ENCODE peak calls at places on chromosomes 1 and 21, in four cellular contexts. J, L, K and B are unnamed samples.

GRCh38 chr1:212302745-212303383 is 17.7 kb downstream of the PPP2R5A start:
- DNase-seq in J (no peak), L (no peak), K (no peak), B (no peak)

GRCh38 chr21:26732442-26733221 is 112.6 kb downstream of the ADAMTS1 start:
- DNase-seq in J (no peak), L (peak), K (no peak), B (peak)

GRCh38 chr1:81512242-81512641 is 288.5 kb upstream of the ADGRL2 start:
- DNase-seq in J (no peak), L (no peak), K (no peak), B (no peak)

GRCh38 chr1:64906447-64906846 is 59.9 kb downstream of the JAK1 start:
- DNase-seq in J (no peak), L (no peak), K (no peak), B (no peak)

GRCh38 chr1:12615916-12616708 is 1.9 kb downstream of the DHRS3 start:
- DNase-seq in J (peak), L (peak), K (no peak), B (no peak)

GRCh38 chr1:68918563-68918962 is 421.7 kb upstream of the DEPDC1 start:
- DNase-seq in J (no peak), L (no peak), K (no peak), B (no peak)

GRCh38 chr21:14911351-14911750 is 153.4 kb downstream of the NRIP1 start:
- DNase-seq in J (no peak), L (no peak), K (no peak), B (no peak)

GRCh38 chr1:192969091-192969490 is 90.1 kb downstream of the UCHL5 start:
- DNase-seq in J (no peak), L (no peak), K (no peak), B (no peak)

GRCh38 chr1:230568008-230568407 is 74.3 kb upstream of the COG2 start:
- DNase-seq in J (no peak), L (peak), K (no peak), B (no peak)

GRCh38 chr1:6795661-6796060 is 10.4 kb downstream of the CAMTA1 start:
- DNase-seq in J (no peak), L (no peak), K (no peak), B (no peak)

GRCh38 chr21:38525454-38525853 is 27.2 kb upstream of the ERG start:
- DNase-seq in J (no peak), L (no peak), K (no peak), B (no peak)

GRCh38 chr1:167082511-167083027 is 7.6 kb downstream of the GPA33 start:
- DNase-seq in J (no peak), L (peak), K (no peak), B (no peak)

GRCh38 chr1:223726380-223727001 is 14.2 kb downstream of the CAPN2 start:
- DNase-seq in J (no peak), L (no peak), K (peak), B (peak)

GRCh38 chr1:205451759-205452164 is 4.1 kb downstream of the BLACAT1 start:
- DNase-seq in J (no peak), L (peak), K (no peak), B (no peak)

GRCh38 chr1:17538428-17539130 is 919 bp upstream of the ARHGEF10L start:
- DNase-seq in J (no peak), L (peak), K (no peak), B (no peak)

GRCh38 chr1:20476260-20477038 is 9.6 kb downstream of the CAMK2N1 start:
- DNase-seq in J (peak), L (peak), K (no peak), B (peak)

GRCh38 chr1:43705982-43706597 is 1.2 kb upstream of the ST3GAL3 start:
- DNase-seq in J (no peak), L (no peak), K (no peak), B (no peak)

GRCh38 chr21:38165466-38166213 is 91.2 kb upstream of the KCNJ15 start:
- DNase-seq in J (no peak), L (no peak), K (no peak), B (no peak)

GRCh38 chr1:52554756-52555155 is 1.9 kb upstream of the TUT4 start:
- DNase-seq in J (no peak), L (no peak), K (no peak), B (no peak)

GRCh38 chr1:29649375-29650040 is 413.2 kb downstream of the PTPRU start:
- DNase-seq in J (no peak), L (peak), K (no peak), B (no peak)

GRCh38 chr21:45856422-45856821 is 125.1 kb upstream of the COL6A1 start:
- DNase-seq in J (no peak), L (no peak), K (no peak), B (no peak)

GRCh38 chr21:43905726-43906455 is 40.9 kb downstream of the AGPAT3 start:
- DNase-seq in J (no peak), L (no peak), K (no peak), B (no peak)

GRCh38 chr21:44740721-44741120 is 29.3 kb upstream of the TSPEAR start:
- DNase-seq in J (no peak), L (peak), K (no peak), B (no peak)

GRCh38 chr1:175355414-175355813 is 162.8 kb upstream of the KIAA0040 start:
- DNase-seq in J (no peak), L (no peak), K (no peak), B (no peak)

GRCh38 chr1:230796626-230797025 is 49.4 kb downstream of the CAPN9 start:
- DNase-seq in J (no peak), L (no peak), K (no peak), B (no peak)

GRCh38 chr1:236058141-236058626 is 6.7 kb downstream of the NID1 start:
- DNase-seq in J (no peak), L (no peak), K (no peak), B (no peak)

GRCh38 chr1:220991959-220992704 is 112.9 kb downstream of the HLX start:
- DNase-seq in J (no peak), L (peak), K (no peak), B (no peak)

GRCh38 chr1:12052008-12052573 is 11.0 kb upstream of the TNFRSF8 start:
- DNase-seq in J (no peak), L (no peak), K (peak), B (no peak)

GRCh38 chr1:97457446-97458089 is 463.3 kb downstream of the DPYD start:
- DNase-seq in J (no peak), L (no peak), K (no peak), B (no peak)

GRCh38 chr21:45820171-45821091 is 161.1 kb upstream of the COL6A1 start:
- DNase-seq in J (peak), L (peak), K (peak), B (peak)

GRCh38 chr1:41455479-41456271 is 28.8 kb downstream of the EDN2 start:
- DNase-seq in J (no peak), L (no peak), K (no peak), B (peak)

GRCh38 chr1:205024679-205025078 is 18.3 kb upstream of the CNTN2 start:
- DNase-seq in J (no peak), L (no peak), K (no peak), B (no peak)

GRCh38 chr1:118366296-118366695 is 181.3 kb upstream of the SPAG17 start:
- DNase-seq in J (no peak), L (no peak), K (no peak), B (no peak)

GRCh38 chr1:41481109-41481775 is 3.2 kb downstream of the EDN2 start:
- DNase-seq in J (no peak), L (no peak), K (no peak), B (no peak)

GRCh38 chr1:110148961-110149360 is 1.3 kb upstream of the SLC6A17 start:
- DNase-seq in J (no peak), L (no peak), K (no peak), B (no peak)

GRCh38 chr1:39973503-39974135 is 18.7 kb downstream of the MFSD2A start:
- DNase-seq in J (peak), L (peak), K (no peak), B (peak)

GRCh38 chr21:24375201-24375600 is 1232.1 kb downstream of the MRPL39 start:
- DNase-seq in J (no peak), L (peak), K (no peak), B (no peak)

GRCh38 chr21:36065497-36066036 is 4.3 kb upstream of the CBR1 start:
- DNase-seq in J (no peak), L (no peak), K (no peak), B (no peak)

GRCh38 chr1:201552941-201553341 is 14.0 kb downstream of the NAV1 start:
- DNase-seq in J (no peak), L (peak), K (no peak), B (no peak)

GRCh38 chr1:218931331-218931730 is 242.3 kb upstream of the LYPLAL1 start:
- DNase-seq in J (no peak), L (no peak), K (no peak), B (no peak)

GRCh38 chr1:218930879-218931278 is 242.8 kb upstream of the LYPLAL1 start:
- DNase-seq in J (no peak), L (no peak), K (no peak), B (no peak)

GRCh38 chr1:218930000-218930399 is 243.7 kb upstream of the LYPLAL1 start:
- DNase-seq in J (no peak), L (no peak), K (no peak), B (no peak)

GRCh38 chr1:218930472-218930871 is 243.2 kb upstream of the LYPLAL1 start:
- DNase-seq in J (no peak), L (no peak), K (no peak), B (no peak)

DNA sequence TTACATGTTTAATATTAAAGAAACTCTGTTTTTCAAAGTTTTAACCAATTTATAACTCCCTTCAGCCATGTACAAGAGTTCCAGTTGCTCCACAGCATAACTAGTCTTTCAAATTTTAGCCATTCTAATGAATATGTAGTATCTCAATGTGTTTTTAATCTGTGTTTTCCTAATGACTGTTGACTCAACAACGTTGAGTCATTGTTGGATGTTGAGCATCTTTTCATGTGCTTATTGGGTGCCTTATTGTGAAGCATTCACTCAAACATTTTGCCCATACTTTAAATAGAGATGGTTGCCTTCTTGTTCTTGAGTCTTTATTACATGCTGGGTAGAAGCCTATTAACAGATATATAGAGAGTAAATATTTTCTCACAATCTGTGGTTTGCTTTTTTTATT is 240.2 kb upstream of the LYPLAL1 start:
- DNase-seq in J (no peak), L (no peak), K (no peak), B (no peak)
- H3K4me3 ChIP-seq in J (no peak), L (no peak), K (no peak), B (no peak)

GRCh38 chr1:150186789-150187559 is 37.3 kb downstream of the PLEKHO1 start:
- DNase-seq in J (no peak), L (no peak), K (no peak), B (no peak)
- H3K4me3 ChIP-seq in J (no peak), L (no peak), K (no peak), B (peak)

GRCh38 chr1:61084560-61084991 is 2.2 kb downstream of the NFIA start:
- DNase-seq in J (no peak), L (no peak), K (no peak), B (no peak)

GRCh38 chr1:61087574-61087973 is 5.2 kb downstream of the NFIA start:
- DNase-seq in J (no peak), L (no peak), K (no peak), B (no peak)

GRCh38 chr1:61088163-61088840 is 5.9 kb downstream of the NFIA start:
- DNase-seq in J (no peak), L (no peak), K (no peak), B (no peak)

GRCh38 chr1:61085191-61086086 is 3.1 kb downstream of the NFIA start:
- DNase-seq in J (no peak), L (no peak), K (no peak), B (no peak)

GRCh38 chr1:61086245-61086644 is 3.9 kb downstream of the NFIA start:
- DNase-seq in J (no peak), L (no peak), K (no peak), B (no peak)
- H3K4me3 ChIP-seq in J (no peak), L (no peak), K (no peak), B (no peak)

GRCh38 chr1:94235189-94236020 is 2.0 kb downstream of the ARHGAP29 start:
- DNase-seq in J (no peak), L (no peak), K (no peak), B (no peak)
- H3K4me3 ChIP-seq in J (peak), L (no peak), K (peak), B (peak)

DNA sequence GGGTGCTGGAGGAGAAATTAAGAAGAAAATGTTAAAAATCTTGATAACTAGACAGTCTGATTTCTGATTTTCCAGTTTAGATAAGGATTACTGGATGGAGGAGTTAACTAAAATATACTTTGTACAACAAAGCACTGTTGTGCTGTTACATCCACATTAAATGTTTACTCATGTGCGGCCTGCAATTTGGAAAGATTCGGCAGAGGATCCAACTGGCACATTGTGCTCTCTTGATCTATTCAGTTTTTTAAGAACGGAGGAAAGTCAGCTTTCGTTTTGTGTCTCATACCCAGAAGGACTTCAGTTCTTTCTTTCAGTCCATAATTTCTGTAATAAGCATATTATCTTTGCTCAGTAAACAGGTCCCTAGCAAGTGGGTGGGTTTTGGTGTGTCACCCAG is 52.5 kb downstream of the UCK2 start:
- DNase-seq in J (no peak), L (no peak), K (no peak), B (no peak)
- H3K4me3 ChIP-seq in J (no peak), L (no peak), K (no peak), B (no peak)

GRCh38 chr1:50422946-50423669 is at the start of gene DMRTA2:
- DNase-seq in J (no peak), L (peak), K (no peak), B (no peak)
- H3K4me3 ChIP-seq in J (no peak), L (peak), K (peak), B (peak)

GRCh38 chr1:113565621-113566020 is 175.3 kb downstream of the MAGI3 start:
- DNase-seq in J (no peak), L (no peak), K (no peak), B (no peak)

DNA sequence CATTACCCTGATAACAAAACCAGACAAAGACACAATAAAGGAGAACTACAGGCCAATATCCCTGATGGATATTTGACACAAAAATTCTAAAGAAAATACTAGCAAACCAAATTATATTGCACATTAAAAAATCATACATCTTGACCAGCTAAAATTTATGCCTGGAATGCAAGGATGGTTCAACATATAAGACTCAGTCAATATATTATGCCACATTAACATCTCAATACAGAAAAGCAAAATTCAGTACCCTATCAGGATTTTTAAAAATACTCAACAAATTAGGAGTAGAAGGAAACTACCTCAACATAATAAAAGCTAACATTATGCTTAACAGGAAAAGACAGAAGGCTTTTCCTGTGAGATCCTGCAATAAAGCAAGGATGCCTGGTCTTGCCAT is 177.1 kb downstream of the MAGI3 start:
- DNase-seq in J (no peak), L (no peak), K (no peak), B (no peak)
- H3K4me3 ChIP-seq in J (no peak), L (no peak), K (no peak), B (no peak)

DNA sequence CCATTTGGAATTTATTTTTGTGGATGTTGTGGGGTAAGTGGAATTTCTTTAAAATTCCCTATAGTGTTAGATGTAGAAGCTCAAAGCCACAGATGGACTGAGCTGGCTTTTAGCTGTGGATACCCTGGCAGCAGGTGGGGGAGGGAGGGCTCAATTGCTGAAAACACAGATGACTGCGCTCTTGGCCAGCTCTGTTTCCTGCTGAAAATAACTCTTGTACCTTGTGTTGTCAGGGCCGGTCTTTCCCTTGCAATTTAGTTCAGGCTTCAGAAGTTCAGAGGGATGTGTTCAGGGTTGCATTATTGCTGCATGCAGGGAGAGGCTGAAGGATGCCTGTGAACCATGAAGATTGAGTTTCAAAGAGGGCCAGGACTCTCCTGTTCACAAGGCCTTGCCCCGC is 58.0 kb upstream of the GCLM start:
- DNase-seq in J (no peak), L (peak), K (no peak), B (no peak)
- H3K4me3 ChIP-seq in J (no peak), L (no peak), K (no peak), B (no peak)

DNA sequence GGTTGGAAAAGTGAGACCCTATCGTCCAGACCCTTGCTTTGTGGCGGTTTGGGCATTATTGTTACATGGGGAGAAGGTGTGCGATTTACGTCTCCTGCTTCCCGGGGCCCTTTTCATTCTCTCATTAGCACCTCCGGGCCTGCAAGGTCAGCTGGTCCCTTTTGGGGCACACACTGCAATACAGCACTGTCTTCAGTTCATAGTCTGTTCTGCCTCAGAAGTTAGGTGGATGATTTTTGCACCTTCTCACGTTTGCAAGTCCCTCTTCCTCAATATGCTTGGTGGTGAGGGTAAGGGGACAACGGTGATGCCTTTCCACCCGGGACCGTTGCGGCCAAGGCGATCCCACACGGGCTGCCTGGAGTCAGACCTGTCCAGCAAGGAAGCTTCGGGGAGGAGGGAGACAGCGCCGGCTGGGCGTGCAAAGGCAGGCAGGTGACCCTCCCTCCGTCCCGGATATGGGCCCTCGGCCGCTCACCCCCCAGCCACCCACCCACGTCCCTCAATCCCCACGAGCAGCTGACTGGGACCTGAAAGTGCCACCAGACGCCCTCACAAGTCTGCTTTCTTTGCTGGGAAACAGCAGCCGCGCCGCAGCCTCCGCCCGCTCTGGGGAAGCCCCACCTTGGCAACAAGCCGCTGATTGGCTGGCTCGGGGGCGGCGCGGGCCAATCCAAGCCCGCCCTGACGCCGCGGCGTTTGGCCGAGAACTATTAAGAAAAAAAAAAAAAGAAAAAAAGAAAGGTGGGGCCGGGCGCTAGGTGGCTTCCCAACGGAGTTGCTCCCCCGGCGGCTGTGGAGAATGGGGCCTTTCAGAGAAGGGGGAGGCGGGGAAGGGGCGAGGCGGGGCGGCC is 21.7 kb downstream of the BTG2 start:
- DNase-seq in J (peak), L (peak), K (peak), B (peak)
- H3K4me3 ChIP-seq in J (peak), L (peak), K (peak), B (peak)